ENCODE peak calls at places on chromosomes 4 and X, in seven cellular contexts. A, Z, Q, Y, T, F and V are unnamed samples.

GRCh38 chr4:153223935-153224334 is 19.7 kb downstream of the TRIM2 start:
- DNase-seq in T (no peak), Z (peak; percentile 39), Y (no peak), Q (peak; percentile 32), A (peak; percentile 46), F (no peak), V (no peak)

GRCh38 chr4:86034616-86035015 is 325.2 kb downstream of the MAPK10 start:
- DNase-seq in Z (no peak), Q (no peak), Y (no peak), A (no peak), F (no peak), T (no peak), V (no peak)

GRCh38 chrX:74178536-74178935 is 125.4 kb upstream of the ZCCHC13 start:
- DNase-seq in Y (no peak), F (no peak), Z (no peak), A (no peak), T (peak; percentile 3), Q (no peak), V (no peak)

GRCh38 chr4:1401409-1402020 is 4.7 kb downstream of the NKX1-1 start:
- DNase-seq in F (no peak), Y (no peak), A (no peak), T (no peak), Z (no peak), Q (no peak), V (no peak)

GRCh38 chrX:18377802-18378201 is 23.3 kb upstream of the SCML2 start:
- DNase-seq in Q (peak; percentile 21), Y (peak; percentile 40), A (no peak), F (no peak), Z (peak; percentile 28), T (peak; percentile 34), V (no peak)

GRCh38 chrX:69238153-69238959 is 73.1 kb upstream of the PJA1 start:
- DNase-seq in Q (no peak), F (no peak), Z (peak; percentile 24), A (peak; percentile 89), Y (no peak), T (no peak), V (no peak)

GRCh38 chr4:23887989-23888388 is 1.9 kb downstream of the PPARGC1A start:
- DNase-seq in Y (no peak), Z (no peak), A (no peak), F (no peak), T (no peak), Q (no peak), V (no peak)

GRCh38 chrX:119757979-119758681 is at the start of gene SOWAHD:
- DNase-seq in Z (peak; percentile 44), Y (peak; percentile 13), Q (peak; percentile 26), T (peak; percentile 23), A (peak; percentile 32), F (no peak), V (no peak)

GRCh38 chrX:46758956-46759644 is at the start of gene SLC9A7:
- DNase-seq in Y (peak; percentile 80), Z (peak; percentile 73), T (peak; percentile 78), Q (peak; percentile 52), F (peak; percentile 87), A (peak; percentile 71), V (no peak)